ENCODE peak calls at places on chromosomes 13 and 19, in nine cellular contexts. K, B, I, H, J, V, A, M and R are unnamed samples. For H3K9me3, the result is how much of the 10 kb centered on the place peaks cover.

GRCh38 chr19:28307460-28307859 is 905.5 kb downstream of the UQCRFS1 start:
- DNase-seq in I (no peak), K (peak), H (no peak), B (no peak), A (no peak), M (no peak), J (no peak), V (no peak), R (no peak)

GRCh38 chr19:9636018-9636417 is 15.0 kb upstream of the ZNF561 start:
- DNase-seq in V (no peak), M (no peak), I (no peak), H (no peak), J (no peak), B (no peak), K (no peak), A (no peak), R (no peak)

GRCh38 chr13:85910962-85911361 is 111.7 kb upstream of the SLITRK6 start:
- DNase-seq in M (no peak), K (no peak), A (no peak), J (no peak), B (no peak), H (no peak), V (no peak), I (no peak), R (no peak)

GRCh38 chr19:970695-971094 is 13.4 kb upstream of the WDR18 start:
- DNase-seq in K (no peak), J (no peak), B (no peak), M (no peak), I (no peak), A (no peak), V (no peak), H (no peak), R (no peak)

GRCh38 chr19:53034948-53035675 is 9.4 kb upstream of the ERVV-2 start:
- DNase-seq in V (no peak), A (no peak), B (no peak), I (no peak), J (no peak), M (no peak), H (no peak), K (no peak), R (no peak)

GRCh38 chr13:105611424-105611823 is 924.0 kb downstream of the EFNB2 start:
- DNase-seq in A (no peak), K (peak), H (no peak), I (no peak), J (no peak), M (no peak), B (no peak), V (no peak), R (no peak)

GRCh38 chr19:46606681-46607440 is 5.7 kb downstream of the CALM3 start:
- DNase-seq in J (peak), I (no peak), M (no peak), K (no peak), B (no peak), A (no peak), H (no peak), V (no peak), R (no peak)

GRCh38 chr19:8615813-8616596 is 5.5 kb upstream of the ADAMTS10 start:
- DNase-seq in J (peak), V (peak), K (peak), A (no peak), M (peak), H (peak), B (no peak), I (peak), R (peak)

DNA sequence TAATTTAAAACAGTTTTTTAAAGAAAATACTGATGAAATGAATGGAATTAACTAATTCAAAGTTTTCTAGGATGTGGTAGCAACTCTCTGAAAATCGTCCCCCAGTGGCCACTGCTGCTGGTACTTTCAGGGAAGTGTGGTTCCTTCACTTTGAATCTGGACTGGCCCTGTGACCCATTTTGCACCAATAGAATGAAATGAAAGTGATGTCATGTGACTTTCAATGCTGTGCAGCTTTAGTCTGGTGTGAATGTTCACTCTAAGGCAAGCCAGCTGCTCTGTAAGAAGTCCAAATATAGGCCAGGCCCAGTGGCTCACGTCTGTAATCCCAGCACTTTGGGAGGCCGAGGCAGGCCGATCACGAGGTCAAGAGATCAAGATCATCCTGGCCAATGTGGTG is 26.4 kb upstream of the HNRNPA1L2 start:
- DNase-seq in B (no peak), I (no peak), H (no peak), M (no peak), K (no peak), J (no peak), V (no peak), A (no peak), R (no peak)
- H3K9me3 ChIP-seq in B (under half), I (under half), H (under half), M (under half), K (under half), J (under half), V (under half), A (under half), R (under half)

DNA sequence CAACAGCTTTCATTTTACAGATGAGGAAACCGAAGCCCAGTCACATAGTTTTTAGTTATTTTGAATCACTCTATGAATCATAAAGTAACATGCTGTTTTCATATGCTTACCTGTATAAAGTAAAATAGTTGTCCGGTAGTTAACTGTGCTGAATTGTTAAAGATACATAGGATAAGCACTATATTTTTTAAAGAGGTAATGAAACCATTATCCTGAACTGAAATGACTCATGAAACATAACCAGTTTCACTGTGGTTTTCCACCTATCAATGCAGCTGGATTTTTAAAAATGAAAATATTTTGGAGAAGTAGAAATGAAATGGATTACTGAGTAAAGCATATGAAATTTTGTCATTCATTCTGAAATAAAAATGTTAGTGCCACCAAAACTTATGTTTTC is 655.0 kb downstream of the OLFM4 start:
- DNase-seq in A (no peak), V (no peak), B (no peak), K (no peak), M (no peak), I (no peak), J (no peak), H (no peak), R (no peak)
- H3K9me3 ChIP-seq in A (under half), V (under half), B (under half), K (under half), M (under half), I (under half), J (under half), H (under half), R (under half)

DNA sequence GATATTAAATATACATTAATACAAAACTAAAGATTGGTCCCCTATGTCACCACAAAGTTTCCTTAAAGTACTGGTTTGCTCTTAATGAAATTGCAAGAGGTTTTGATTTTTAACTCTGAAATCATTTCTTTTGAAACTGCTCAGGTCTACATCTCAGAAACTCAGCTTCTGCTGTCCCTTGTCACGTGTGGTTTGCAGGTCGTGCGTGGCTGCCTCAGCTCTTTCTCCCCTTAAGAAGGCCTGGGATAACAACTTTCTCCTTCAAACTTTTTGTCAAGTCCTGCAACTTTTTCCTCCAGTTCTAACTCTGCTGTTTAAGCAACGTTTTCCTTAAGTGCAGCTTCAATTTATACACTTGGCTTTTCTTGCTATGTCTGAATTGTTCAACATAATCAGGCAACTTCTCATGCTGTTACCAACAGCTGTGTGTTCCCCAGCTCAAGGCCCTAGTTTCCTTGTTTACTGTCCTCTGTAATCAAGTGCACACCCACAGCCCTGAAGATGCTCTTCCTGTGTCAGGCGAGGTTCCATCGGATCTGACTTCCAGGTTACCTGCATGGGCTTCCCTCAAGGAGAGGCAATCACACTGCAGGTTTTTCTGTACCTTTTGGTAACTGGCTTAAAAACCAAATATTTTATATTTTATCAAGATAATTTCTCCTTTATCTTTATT is 13.5 kb downstream of the C13orf46 start:
- DNase-seq in I (no peak), K (no peak), M (no peak), J (no peak), V (peak), H (no peak), B (no peak), A (no peak), R (no peak)
- H3K9me3 ChIP-seq in I (under half), K (under half), M (under half), J (under half), V (under half), H (under half), B (under half), A (under half), R (under half)

GRCh38 chr19:57870225-57870624 is 18.6 kb downstream of the ZNF814 start:
- DNase-seq in I (no peak), J (no peak), V (no peak), K (no peak), H (no peak), A (no peak), M (no peak), B (no peak), R (no peak)

GRCh38 chr19:57867868-57868492 is 18.3 kb downstream of the ZNF587 start:
- DNase-seq in V (no peak), B (no peak), H (no peak), I (no peak), K (no peak), A (no peak), M (no peak), J (no peak), R (no peak)

DNA sequence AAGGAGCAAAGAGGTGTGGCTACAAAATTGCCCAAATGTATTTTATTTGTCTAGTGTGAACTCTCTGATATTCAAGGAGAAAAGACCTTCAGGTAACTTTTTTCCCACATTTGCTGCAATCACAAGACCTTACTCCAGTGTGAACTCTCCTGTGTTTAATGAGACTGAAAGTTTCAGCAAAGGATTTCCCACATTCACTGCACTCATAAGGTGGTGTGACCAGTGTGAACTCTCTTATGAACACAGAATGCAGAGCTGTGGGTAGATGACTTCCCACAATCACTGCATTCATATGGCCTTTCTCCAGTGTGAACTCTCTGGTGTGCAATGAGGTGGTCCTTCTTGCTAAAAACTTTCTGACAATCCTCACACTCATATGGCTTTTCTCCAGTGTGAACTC is 16.4 kb downstream of the ZNF814 start:
- DNase-seq in V (no peak), A (no peak), I (no peak), B (no peak), J (no peak), H (no peak), M (no peak), K (no peak), R (no peak)
- H3K9me3 ChIP-seq in V (half or more), A (half or more), I (under half), B (half or more), J (half or more), H (under half), M (under half), K (under half), R (under half)

GRCh38 chr19:36652958-36653357 is 13.7 kb downstream of the ZNF461 start:
- DNase-seq in H (no peak), M (no peak), J (no peak), I (no peak), V (no peak), K (no peak), A (no peak), B (no peak), R (no peak)
- H3K9me3 ChIP-seq in H (under half), M (under half), J (half or more), I (under half), V (half or more), K (under half), A (half or more), B (half or more), R (under half)

GRCh38 chr19:40033989-40034560 is 22.0 kb downstream of the ZNF780B start:
- DNase-seq in A (no peak), V (no peak), H (no peak), I (no peak), B (no peak), K (no peak), M (no peak), J (no peak), R (no peak)

DNA sequence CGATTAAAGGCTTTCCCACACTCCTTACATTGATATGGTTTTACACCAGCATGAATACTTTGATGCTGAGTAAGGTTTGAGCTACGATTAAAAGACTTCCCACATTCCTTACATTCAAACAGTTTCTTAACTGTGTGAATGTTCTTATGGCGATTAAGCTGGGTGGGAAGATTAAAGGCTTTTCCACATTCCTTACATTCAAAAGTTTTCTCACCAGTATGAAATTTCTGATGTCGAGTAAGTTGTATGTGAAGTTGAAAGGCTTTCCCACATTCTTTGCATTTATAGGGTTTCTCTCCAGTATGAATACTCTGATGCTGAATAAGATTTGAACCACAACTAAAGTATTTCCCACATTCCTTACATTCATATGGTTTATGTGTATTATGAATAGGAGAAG is 20.0 kb downstream of the ZNF780B start:
- DNase-seq in I (no peak), J (no peak), V (no peak), M (no peak), A (no peak), H (no peak), B (no peak), K (peak), R (no peak)
- H3K9me3 ChIP-seq in I (under half), J (half or more), V (half or more), M (half or more), A (half or more), H (under half), B (half or more), K (under half), R (under half)

GRCh38 chr19:51610576-51610975 is 19.6 kb downstream of the SIGLEC5 start:
- DNase-seq in J (no peak), H (no peak), K (no peak), I (no peak), A (no peak), B (no peak), M (no peak), V (no peak), R (no peak)

GRCh38 chr19:51615991-51616390 is 14.2 kb downstream of the SIGLEC5 start:
- DNase-seq in A (peak), J (no peak), I (no peak), B (no peak), H (no peak), M (no peak), K (no peak), V (no peak), R (no peak)

GRCh38 chr19:51614789-51615188 is 15.4 kb downstream of the SIGLEC5 start:
- DNase-seq in H (no peak), A (no peak), J (no peak), K (no peak), M (no peak), V (no peak), I (no peak), B (no peak), R (no peak)
- H3K9me3 ChIP-seq in H (under half), A (under half), J (under half), K (under half), M (under half), V (under half), I (under half), B (under half), R (under half)

GRCh38 chr19:50175924-50176323 is 12.8 kb upstream of the IZUMO2 start:
- DNase-seq in M (no peak), J (no peak), V (no peak), K (no peak), I (no peak), A (no peak), B (no peak), H (no peak), R (no peak)
- H3K9me3 ChIP-seq in M (under half), J (under half), V (under half), K (under half), I (under half), A (under half), B (under half), H (under half), R (under half)

GRCh38 chr13:77299587-77299986 is 27.3 kb downstream of the MYCBP2 start:
- DNase-seq in V (no peak), B (no peak), K (no peak), I (no peak), J (no peak), H (no peak), A (no peak), M (no peak), R (no peak)

GRCh38 chr13:77306458-77306857 is 20.4 kb downstream of the MYCBP2 start:
- DNase-seq in A (no peak), J (no peak), K (no peak), I (no peak), M (no peak), B (no peak), H (no peak), V (no peak), R (no peak)

GRCh38 chr13:77298403-77298802 is 28.5 kb downstream of the MYCBP2 start:
- DNase-seq in M (no peak), J (no peak), A (no peak), B (no peak), V (no peak), K (no peak), I (no peak), H (no peak), R (no peak)

GRCh38 chr13:77305276-77305675 is 21.6 kb downstream of the MYCBP2 start:
- DNase-seq in M (no peak), K (no peak), V (no peak), B (no peak), A (no peak), H (no peak), J (no peak), I (no peak), R (no peak)

DNA sequence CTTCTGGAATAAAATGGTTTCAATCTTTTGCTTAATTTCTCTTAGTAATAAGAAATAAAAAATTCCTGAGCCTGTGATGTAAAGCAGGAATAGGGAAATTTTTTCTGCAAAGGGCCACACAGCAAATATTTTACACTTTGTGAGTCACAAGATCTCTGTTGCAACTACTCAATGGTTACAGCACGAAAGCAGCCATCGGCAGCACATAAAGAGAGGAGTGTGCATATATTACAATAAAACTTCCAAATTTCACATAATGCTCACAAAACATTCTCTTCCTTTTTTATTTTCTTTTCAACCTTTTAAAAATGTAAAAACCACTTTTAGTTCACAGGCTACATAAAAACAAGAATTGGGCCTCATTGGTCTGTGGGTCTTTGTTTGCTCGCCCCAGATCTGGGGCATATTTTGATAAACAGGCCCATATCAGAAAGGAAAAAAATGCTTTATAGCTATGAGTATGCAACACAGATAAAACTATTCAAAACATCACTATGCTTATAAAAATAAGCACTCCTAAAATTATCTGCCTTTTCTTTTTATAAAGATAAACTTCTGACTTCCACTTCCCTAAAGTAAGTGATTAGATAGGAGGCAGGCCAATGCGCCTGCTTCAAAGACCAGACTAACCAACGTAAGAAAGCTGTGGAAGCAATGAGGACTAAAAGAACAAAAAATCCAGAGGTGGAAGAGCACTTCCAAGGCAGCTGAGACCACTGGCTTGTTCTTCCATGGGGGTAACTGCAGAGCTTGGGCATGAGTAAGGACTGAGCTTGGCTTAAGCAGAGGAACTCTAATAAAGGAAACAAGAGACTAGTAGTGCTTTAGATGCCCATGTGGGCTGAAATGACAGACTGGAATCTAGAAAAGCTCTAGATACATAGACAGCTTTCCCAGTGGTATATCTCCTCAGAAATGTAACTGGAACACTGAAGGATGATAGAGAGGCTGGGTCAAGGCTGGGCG is 26.4 kb downstream of the MYCBP2 start:
- DNase-seq in K (peak), H (no peak), M (no peak), A (no peak), V (no peak), B (no peak), I (no peak), J (no peak), R (no peak)
- H3K9me3 ChIP-seq in K (under half), H (under half), M (under half), A (under half), V (under half), B (under half), I (under half), J (under half), R (under half)

DNA sequence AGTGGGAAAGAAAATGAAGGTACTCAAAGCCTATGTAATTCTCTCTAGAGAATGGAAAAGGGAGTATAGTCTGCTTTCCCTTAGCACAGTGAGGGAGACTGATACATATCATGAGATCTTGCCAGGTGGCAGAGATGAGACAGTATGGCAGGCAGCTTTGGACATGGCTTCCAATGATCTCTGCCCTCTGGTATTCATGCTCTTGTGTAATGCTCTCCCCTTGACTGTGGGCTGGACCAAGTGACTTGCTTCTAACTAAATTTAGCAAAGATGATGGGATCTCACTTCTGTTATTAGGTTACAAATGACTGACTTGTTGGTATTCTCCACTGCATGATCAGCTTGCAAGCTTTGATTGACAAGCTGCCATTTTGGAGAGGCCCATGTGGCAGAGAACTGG is 10.2 kb downstream of the ZNF132 start:
- DNase-seq in I (no peak), H (no peak), J (no peak), A (no peak), K (no peak), V (no peak), M (no peak), B (no peak), R (no peak)
- H3K9me3 ChIP-seq in I (under half), H (under half), J (half or more), A (half or more), K (under half), V (half or more), M (half or more), B (half or more), R (under half)